ENCODE peak calls at places on chromosome 12, in four cellular contexts. F, D, P and T are unnamed samples. For H3K4me1, the result is how much of the 10 kb centered on the place peaks cover.

GRCh38 chr12:32450768-32451167 is 51.4 kb downstream of the FGD4 start:
- DNase-seq in F (peak), P (no peak), D (no peak), T (no peak)

GRCh38 chr12:58540480-58541299 is 379.6 kb downstream of the LRIG3 start:
- DNase-seq in D (peak), F (peak), P (no peak), T (peak)

GRCh38 chr12:46179693-46180452 is 89.0 kb downstream of the SLC38A1 start:
- DNase-seq in F (peak), P (no peak), D (no peak), T (no peak)

GRCh38 chr12:121089813-121090430 is 42.8 kb upstream of the P2RX7 start:
- DNase-seq in D (no peak), F (no peak), P (no peak), T (no peak)

GRCh38 chr12:2397356-2398045 is 344.7 kb downstream of the CACNA1C start:
- DNase-seq in F (no peak), P (no peak), D (no peak), T (no peak)

GRCh38 chr12:94699796-94700195 is 49.4 kb upstream of the TMCC3 start:
- DNase-seq in F (no peak), D (no peak), P (no peak), T (no peak)

GRCh38 chr12:122614839-122615238 is 87.8 kb downstream of the KNTC1 start:
- DNase-seq in P (no peak), D (no peak), F (no peak), T (no peak)

GRCh38 chr12:60992087-60992486 is 1268.1 kb upstream of the USP15 start:
- DNase-seq in F (no peak), D (no peak), P (no peak), T (no peak)

GRCh38 chr12:88052686-88053085 is 23.5 kb upstream of the C12orf50 start:
- DNase-seq in D (no peak), F (peak), P (no peak), T (peak)

GRCh38 chr12:8661016-8661415 is 1.6 kb downstream of the MFAP5 start:
- DNase-seq in F (no peak), D (no peak), P (no peak), T (no peak)

GRCh38 chr12:91138337-91138905 is 27.1 kb upstream of the LUM start:
- DNase-seq in D (no peak), F (no peak), P (no peak), T (peak)

GRCh38 chr12:45973526-45973925 is 16.8 kb downstream of the SCAF11 start:
- DNase-seq in F (no peak), P (no peak), D (no peak), T (no peak)

GRCh38 chr12:104877107-104877705 is 80.9 kb downstream of the SLC41A2 start:
- DNase-seq in P (peak), D (no peak), F (peak), T (peak)

GRCh38 chr12:132776816-132777568 is 15.4 kb upstream of the ANKLE2 start:
- DNase-seq in D (no peak), F (no peak), P (no peak), T (no peak)

GRCh38 chr12:114655934-114656697 is 27.9 kb downstream of the TBX3 start:
- DNase-seq in F (no peak), P (no peak), D (no peak), T (peak)

GRCh38 chr12:63086149-63086915 is 64.7 kb downstream of the AVPR1A start:
- DNase-seq in P (no peak), F (no peak), D (no peak), T (no peak)

GRCh38 chr12:31118831-31119530 is 45.3 kb downstream of the DDX11 start:
- DNase-seq in D (no peak), F (no peak), P (no peak), T (peak)

GRCh38 chr12:28933176-28933575 is 215.9 kb upstream of the FAR2 start:
- DNase-seq in P (no peak), F (no peak), D (no peak), T (no peak)

GRCh38 chr12:60072911-60073310 is 477.1 kb downstream of the SLC16A7 start:
- DNase-seq in P (no peak), F (no peak), D (no peak), T (no peak)

GRCh38 chr12:17283563-17283962 is 677.6 kb upstream of the LMO3 start:
- DNase-seq in P (no peak), F (no peak), D (no peak), T (no peak)

GRCh38 chr12:65306603-65307501 is 28.4 kb downstream of the MSRB3 start:
- DNase-seq in P (no peak), D (no peak), F (peak), T (peak)

GRCh38 chr12:114397978-114398881 is 7.7 kb downstream of the TBX5 start:
- DNase-seq in P (no peak), F (no peak), D (no peak), T (no peak)

GRCh38 chr12:132450391-132451171 is 39.4 kb upstream of the FBRSL1 start:
- DNase-seq in D (no peak), F (no peak), P (no peak), T (no peak)

GRCh38 chr12:122845041-122845864 is 10.0 kb downstream of the HIP1R start:
- DNase-seq in D (peak), F (no peak), P (no peak), T (no peak)

GRCh38 chr12:124420972-124421674 is 126.2 kb downstream of the RFLNA start:
- DNase-seq in F (no peak), P (no peak), D (no peak), T (no peak)

GRCh38 chr12:78185109-78185508 is 354.4 kb downstream of the NAV3 start:
- DNase-seq in D (no peak), P (no peak), F (no peak), T (no peak)

GRCh38 chr12:14186193-14186502 is 179.3 kb upstream of the ATF7IP start:
- DNase-seq in F (no peak), D (no peak), P (no peak), T (no peak)

GRCh38 chr12:26434299-26434915 is 239.0 kb downstream of the SSPN start:
- DNase-seq in P (no peak), F (peak), D (no peak), T (peak)

GRCh38 chr12:25653487-25654175 is 100.5 kb upstream of the LMNTD1 start:
- DNase-seq in P (no peak), D (no peak), F (no peak), T (no peak)

GRCh38 chr12:112340235-112340634 is 42.0 kb downstream of the HECTD4 start:
- DNase-seq in P (no peak), D (no peak), F (no peak), T (no peak)
- TF ChIP-seq CTCF in P (no peak), D (no peak), F (no peak), T (no peak)

DNA sequence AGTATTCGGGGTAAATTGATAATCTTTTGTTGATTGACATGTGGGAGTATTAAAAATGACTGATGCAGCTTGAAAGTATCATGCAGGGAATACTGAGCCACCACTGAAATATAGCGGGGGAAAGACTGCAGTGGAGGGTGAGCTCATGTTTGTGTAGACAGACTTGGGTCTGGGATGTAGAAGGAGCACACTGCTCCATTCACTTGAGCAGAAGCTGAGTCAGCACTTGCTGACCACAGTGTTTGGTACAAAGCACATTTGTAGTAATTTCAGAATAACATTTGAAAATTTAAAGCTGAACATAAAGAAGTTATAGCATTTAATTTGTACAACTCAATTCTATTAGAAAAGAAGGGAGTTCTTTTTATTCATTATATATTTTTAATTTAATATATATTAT is 304.3 kb upstream of the PRICKLE1 start:
- DNase-seq in F (no peak), P (no peak), D (no peak), T (no peak)
- H3K4me3 ChIP-seq in F (no peak), P (no peak), D (no peak), T (no peak)

DNA sequence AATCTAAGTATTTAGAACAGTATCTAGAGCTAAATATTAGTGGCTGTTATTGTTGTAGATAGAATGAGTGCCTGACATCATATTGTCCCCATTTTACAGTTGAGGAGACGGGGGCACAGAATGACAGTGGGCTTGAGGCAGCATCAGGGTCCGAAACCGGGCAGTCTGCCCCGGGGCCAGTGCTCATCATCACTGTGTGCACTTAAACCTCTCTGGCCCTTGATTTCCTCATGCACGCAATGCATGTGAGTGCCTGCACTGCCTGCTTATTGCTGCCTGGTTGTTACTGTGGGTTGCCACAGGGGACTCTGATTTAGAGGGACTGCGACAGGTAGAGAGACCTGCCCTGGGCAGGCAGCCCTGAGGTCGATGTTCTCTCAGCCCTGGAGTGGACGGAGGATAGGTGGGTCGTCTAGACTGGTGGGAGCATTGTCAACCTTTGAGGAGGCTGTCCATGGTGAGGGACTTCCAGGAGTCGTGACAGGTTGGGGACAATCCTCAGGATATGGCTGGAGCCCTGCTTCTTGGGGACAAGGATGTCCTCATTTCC is 9.8 kb downstream of the ACVRL1 start:
- DNase-seq in F (no peak), D (no peak), P (no peak), T (no peak)
- H3K4me1 ChIP-seq in F (under half), D (under half), P (under half), T (under half)

GRCh38 chr12:75437564-75437963 is 43.0 kb upstream of the GLIPR1 start:
- DNase-seq in P (no peak), F (no peak), D (no peak), T (no peak)
- TF ChIP-seq CTCF in P (peak), F (no peak), D (no peak), T (no peak)

GRCh38 chr12:47704719-47705118 is 1.1 kb downstream of the RPAP3 start:
- DNase-seq in P (no peak), D (no peak), F (no peak), T (no peak)
- H3K4me3 ChIP-seq in P (peak), D (no peak), F (peak), T (peak)

DNA sequence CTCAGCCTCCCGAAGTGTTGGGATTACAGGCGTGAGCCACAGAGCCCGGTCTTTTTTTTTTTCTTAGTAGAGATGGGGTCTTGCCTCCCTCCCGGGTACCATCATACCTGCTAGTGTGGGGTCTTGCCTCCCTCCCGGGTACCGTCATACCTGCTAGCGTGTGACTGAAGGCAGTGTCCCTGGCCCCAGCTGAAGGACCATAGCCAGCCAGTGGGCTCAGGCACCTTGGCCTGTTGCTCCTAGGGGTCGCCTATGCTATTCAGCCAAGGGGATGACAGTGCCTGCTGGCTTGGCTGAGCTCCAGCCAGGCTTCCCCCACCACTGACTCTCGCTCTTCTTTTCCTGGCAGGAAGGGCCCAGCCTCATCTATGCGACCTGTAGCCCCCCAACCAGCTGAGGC is 10.5 kb upstream of the BLTP3B start:
- DNase-seq in F (no peak), D (no peak), P (no peak), T (no peak)
- H3K4me1 ChIP-seq in F (under half), D (under half), P (under half), T (under half)

DNA sequence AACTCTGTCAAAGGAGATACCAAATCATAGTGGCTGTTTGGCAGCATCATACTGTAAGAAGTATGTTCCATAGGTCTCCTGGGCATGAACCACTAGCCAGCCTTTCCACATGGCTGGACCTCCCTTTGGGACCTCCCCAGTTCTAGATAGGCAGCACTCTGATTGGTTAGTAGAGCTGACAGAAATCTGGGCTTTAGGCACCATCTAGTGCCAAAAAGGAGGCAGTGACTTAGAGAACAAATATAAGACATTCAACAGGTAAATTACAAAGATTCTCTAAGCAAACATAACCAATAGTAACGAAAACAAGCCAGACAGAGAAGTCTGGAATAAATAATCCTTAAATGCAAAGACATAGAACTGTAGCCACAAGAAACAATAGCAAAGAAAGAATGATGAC is 148.0 kb upstream of the PDE3A start:
- DNase-seq in D (no peak), P (no peak), F (no peak), T (peak)
- TF ChIP-seq CTCF in D (no peak), P (no peak), F (peak), T (peak)

DNA sequence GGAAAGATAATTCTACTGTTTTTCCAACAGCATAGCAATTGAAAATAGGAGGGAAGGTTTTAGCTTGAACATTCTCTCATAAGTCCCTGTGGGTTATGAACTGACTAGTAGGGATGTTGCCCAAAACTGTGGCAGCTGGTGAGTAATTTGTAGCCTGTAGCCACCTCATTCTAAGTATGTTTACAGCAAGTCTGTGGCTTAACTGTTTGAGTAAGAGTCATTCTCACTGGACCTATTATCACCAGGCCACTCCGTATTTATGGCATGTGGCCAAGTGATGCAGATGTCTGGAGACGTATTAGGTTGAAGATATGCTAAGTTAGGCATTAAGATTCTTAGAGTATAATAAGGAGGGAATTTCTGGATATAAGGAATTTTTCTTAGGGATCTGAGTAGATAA is 458.3 kb downstream of the ETNK1 start:
- DNase-seq in D (no peak), P (no peak), F (no peak), T (peak)
- H3K4me3 ChIP-seq in D (no peak), P (no peak), F (no peak), T (no peak)